ENCODE peak calls at places on chromosomes 5 and 9, in nine cellular contexts. W is tibial artery, N is dorsolateral prefrontal cortex, V is cardiac muscle cell, P is NB4, R is lung, O is BE2C, B is AG09309, Q is A549. G is an unnamed sample.

GRCh38 chr9:137708590-137709284 is 89.9 kb downstream of the EHMT1 start:
- DNase-seq in W (no peak), N (no peak), V (no peak), P (no peak), R (no peak), O (no peak), B (no peak), Q (no peak), G (no peak)

GRCh38 chr5:61280766-61281427 is 51.2 kb upstream of the ZSWIM6 start:
- DNase-seq in W (no peak), N (no peak), V (no peak), P (no peak), R (peak), O (peak), B (no peak), Q (no peak), G (no peak)

GRCh38 chr5:35470866-35471265 is 146.8 kb upstream of the SPEF2 start:
- DNase-seq in W (no peak), N (no peak), V (peak), P (no peak), R (no peak), O (no peak), B (no peak), Q (no peak), G (no peak)

GRCh38 chr9:96139592-96140251 is 162.3 kb downstream of the HSD17B3 start:
- DNase-seq in W (peak), N (peak), V (peak), P (peak), R (peak), O (peak), B (peak), Q (no peak), G (no peak)

GRCh38 chr5:38715671-38716070 is 130.1 kb upstream of the OSMR start:
- DNase-seq in W (no peak), N (no peak), V (no peak), P (no peak), R (no peak), O (no peak), B (no peak), Q (no peak), G (no peak)

GRCh38 chr9:120257483-120257882 is 322.5 kb downstream of the CDK5RAP2 start:
- DNase-seq in W (no peak), N (no peak), V (no peak), P (no peak), R (no peak), O (no peak), B (peak), Q (no peak), G (no peak)

GRCh38 chr9:109251080-109251775 is 69.6 kb downstream of the EPB41L4B start:
- DNase-seq in W (no peak), N (no peak), V (peak), P (peak), R (no peak), O (no peak), B (no peak), Q (peak), G (no peak)

GRCh38 chr5:170741801-170742200 is 41.7 kb upstream of the GABRP start:
- DNase-seq in W (no peak), N (no peak), V (no peak), P (no peak), R (no peak), O (no peak), B (no peak), Q (no peak), G (no peak)

GRCh38 chr5:180332861-180333260 is 20.3 kb downstream of the GFPT2 start:
- DNase-seq in W (no peak), N (no peak), V (no peak), P (no peak), R (no peak), O (no peak), B (no peak), Q (no peak), G (no peak)

GRCh38 chr9:124512806-124513204 is 5.6 kb upstream of the NR5A1 start:
- DNase-seq in W (no peak), N (no peak), V (no peak), P (no peak), R (no peak), O (no peak), B (no peak), Q (no peak), G (no peak)

GRCh38 chr9:114855488-114855887 is 49.6 kb upstream of the TNFSF15 start:
- DNase-seq in W (no peak), N (no peak), V (peak), P (no peak), R (no peak), O (no peak), B (no peak), Q (no peak), G (no peak)

GRCh38 chr5:101067415-101067814 is 164.3 kb upstream of the ST8SIA4 start:
- DNase-seq in W (no peak), N (no peak), V (no peak), P (no peak), R (no peak), O (no peak), B (no peak), Q (no peak), G (no peak)

GRCh38 chr5:175124251-175124813 is 319.6 kb downstream of the DRD1 start:
- DNase-seq in W (no peak), N (no peak), V (no peak), P (no peak), R (no peak), O (no peak), B (no peak), Q (no peak), G (no peak)

GRCh38 chr9:120928720-120929389 is 2.3 kb upstream of the TRAF1 start:
- DNase-seq in W (peak), N (peak), V (peak), P (peak), R (peak), O (peak), B (no peak), Q (peak), G (peak)

GRCh38 chr5:179260324-179261070 is 84.8 kb downstream of the ADAMTS2 start:
- DNase-seq in W (peak), N (peak), V (no peak), P (no peak), R (no peak), O (no peak), B (no peak), Q (no peak), G (no peak)

GRCh38 chr5:154646841-154647759 is 108.1 kb upstream of the LARP1 start:
- DNase-seq in W (no peak), N (no peak), V (peak), P (no peak), R (peak), O (no peak), B (no peak), Q (no peak), G (peak)

DNA sequence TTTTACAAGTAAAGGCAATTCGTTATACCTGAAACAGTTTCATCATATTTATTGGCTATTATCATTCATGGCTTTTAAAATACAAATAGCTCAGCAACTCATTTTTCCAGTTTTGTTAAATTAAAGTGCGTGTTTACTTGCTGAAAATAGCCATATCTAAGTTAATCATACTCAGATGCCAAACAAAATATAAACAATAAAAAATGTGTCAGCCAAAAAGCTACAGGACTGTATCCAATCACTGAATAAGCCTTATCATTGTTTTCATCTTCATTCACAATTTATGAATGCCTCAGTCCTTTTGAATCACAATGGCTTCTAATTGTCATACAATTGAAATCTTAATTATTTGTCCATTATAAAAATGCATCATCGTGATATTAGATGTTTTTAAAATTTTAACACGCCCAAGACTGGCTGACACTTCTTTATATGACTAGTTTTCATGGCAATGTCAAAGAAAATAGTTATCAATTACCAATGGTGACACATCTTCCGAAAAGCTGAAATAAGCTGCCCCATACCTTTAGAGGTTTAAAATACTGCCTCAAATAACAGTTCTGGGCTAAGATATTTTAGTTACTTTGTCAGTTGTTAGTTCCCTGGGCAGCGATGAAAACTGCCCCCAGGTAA is 1.9 kb downstream of the NFIB start:
- DNase-seq in W (no peak), N (no peak), V (no peak), P (no peak), R (no peak), O (no peak), B (no peak), Q (no peak), G (no peak)
- H3K4me3 ChIP-seq in W (peak), N (peak), V (peak), P (no peak), R (peak), O (peak), B (no peak), Q (peak), G (no peak)

GRCh38 chr5:103487253-103487652 is 75.3 kb downstream of the NUDT12 start:
- DNase-seq in W (no peak), N (no peak), V (no peak), P (no peak), R (no peak), O (peak), B (no peak), Q (no peak), G (no peak)
- TF ChIP-seq CTCF in W (no peak), N (no peak), V (no peak), P (no peak), R (no peak), O (peak), B (peak), Q (no peak), G (no peak)

GRCh38 chr5:140109818-140110733 is 3.8 kb upstream of the PURA start:
- DNase-seq in W (no peak), N (no peak), V (no peak), P (no peak), R (no peak), O (no peak), B (no peak), Q (no peak), G (no peak)

GRCh38 chr5:140113180-140113698 is 670 bp upstream of the PURA start:
- DNase-seq in W (peak), N (peak), V (no peak), P (no peak), R (no peak), O (peak), B (no peak), Q (no peak), G (peak)

GRCh38 chr5:140111859-140112551 is 1.9 kb upstream of the PURA start:
- DNase-seq in W (no peak), N (no peak), V (no peak), P (peak), R (no peak), O (no peak), B (no peak), Q (no peak), G (no peak)

GRCh38 chr5:140112685-140113179 is 1.2 kb upstream of the PURA start:
- DNase-seq in W (no peak), N (peak), V (peak), P (peak), R (no peak), O (no peak), B (no peak), Q (no peak), G (no peak)

GRCh38 chr5:140111043-140111858 is 2.7 kb upstream of the PURA start:
- DNase-seq in W (no peak), N (no peak), V (no peak), P (no peak), R (no peak), O (no peak), B (no peak), Q (no peak), G (no peak)
- H3K4me3 ChIP-seq in W (no peak), N (no peak), V (no peak), P (no peak), R (no peak), O (no peak), B (no peak), Q (no peak), G (no peak)

GRCh38 chr9:131349881-131350563 is 43.9 kb upstream of the PRRC2B start:
- DNase-seq in W (peak), N (peak), V (peak), P (peak), R (peak), O (peak), B (no peak), Q (peak), G (peak)
- TF ChIP-seq CTCF in W (peak), N (peak), V (peak), P (peak), R (peak), O (peak), B (peak), Q (peak), G (peak)

GRCh38 chr5:1484416-1485319 is 39.1 kb downstream of the LPCAT1 start:
- DNase-seq in W (no peak), N (no peak), V (no peak), P (peak), R (no peak), O (no peak), B (no peak), Q (no peak), G (no peak)
- H3K4me3 ChIP-seq in W (no peak), N (no peak), V (no peak), P (no peak), R (no peak), O (no peak), B (no peak), Q (no peak), G (no peak)

GRCh38 chr5:113513384-113514262 is at the start of gene YTHDC2:
- DNase-seq in W (peak), N (peak), V (peak), P (peak), R (peak), O (peak), B (peak), Q (peak), G (peak)
- TF ChIP-seq CTCF in W (peak), N (peak), V (peak), P (peak), R (no peak), O (peak), B (peak), Q (peak), G (peak)

GRCh38 chr5:169634606-169635005 is 2.5 kb upstream of the DOCK2 start:
- DNase-seq in W (no peak), N (no peak), V (no peak), P (no peak), R (no peak), O (no peak), B (no peak), Q (no peak), G (no peak)

GRCh38 chr5:169637085-169637855 is at the start of gene DOCK2:
- DNase-seq in W (peak), N (no peak), V (no peak), P (peak), R (peak), O (no peak), B (no peak), Q (no peak), G (no peak)

GRCh38 chr5:169637856-169638190 is 748 bp downstream of the DOCK2 start:
- DNase-seq in W (no peak), N (no peak), V (no peak), P (peak), R (peak), O (no peak), B (no peak), Q (no peak), G (no peak)

GRCh38 chr5:169636477-169637084 is 494 bp upstream of the DOCK2 start:
- DNase-seq in W (no peak), N (no peak), V (no peak), P (no peak), R (no peak), O (no peak), B (no peak), Q (no peak), G (no peak)

DNA sequence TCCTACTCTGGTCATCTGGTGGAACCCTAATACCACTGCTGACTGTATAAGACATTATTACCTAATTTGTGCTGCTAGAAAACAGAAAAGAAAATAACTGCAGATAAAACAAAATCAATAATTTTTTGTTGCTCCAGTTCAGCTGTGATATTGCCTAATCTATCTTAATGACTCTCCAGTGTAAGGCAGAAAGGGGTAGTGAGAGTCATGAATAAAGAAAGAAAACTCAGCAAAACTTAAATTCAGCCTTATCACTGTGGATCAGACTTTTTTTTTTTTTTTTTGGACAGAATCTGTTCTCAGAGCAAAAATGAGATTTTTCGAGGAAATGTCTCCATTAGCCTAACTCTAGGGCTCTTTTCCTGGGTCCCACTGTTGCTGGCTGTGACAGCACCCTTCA is 1.1 kb upstream of the DOCK2 start:
- DNase-seq in W (no peak), N (no peak), V (no peak), P (peak), R (no peak), O (no peak), B (no peak), Q (no peak), G (no peak)
- H3K4me3 ChIP-seq in W (no peak), N (no peak), V (no peak), P (no peak), R (no peak), O (no peak), B (no peak), Q (no peak), G (no peak)